ENCODE peak calls at places on chromosomes 16 and 17, in five cellular contexts. R is transverse colon, U is fibroblast of lung, H is endothelial cell, P is spleen. X is an unnamed sample.

GRCh38 chr17:18380471-18381157 is 3.0 kb downstream of the EVPLL start:
- DNase-seq in U (no peak), P (peak; percentile 47), R (no peak), H (no peak), X (no peak)

GRCh38 chr17:37706446-37706845 is 38.4 kb downstream of the HNF1B start:
- DNase-seq in H (no peak), P (no peak), R (no peak), U (no peak), X (no peak)

GRCh38 chr17:40433551-40434384 is 9.5 kb upstream of the IGFBP4 start:
- DNase-seq in U (no peak), H (peak; percentile 48), R (no peak), P (peak; percentile 57), X (no peak)

GRCh38 chr17:7383742-7384488 is 3.0 kb downstream of the TNK1 start:
- DNase-seq in R (peak; percentile 54), U (peak; percentile 46), P (peak; percentile 93), H (peak; percentile 55), X (no peak)

GRCh38 chr17:56536766-56537165 is 56.7 kb upstream of the NOG start:
- DNase-seq in P (no peak), U (no peak), R (no peak), H (no peak), X (no peak)

GRCh38 chr16:4496305-4496704 is 20.1 kb downstream of the HMOX2 start:
- DNase-seq in P (no peak), U (peak; percentile 70), H (no peak), R (no peak), X (no peak)

GRCh38 chr16:85613609-85614337 is 651 bp downstream of the GSE1 start:
- DNase-seq in U (peak; percentile 43), P (peak; percentile 87), H (peak; percentile 54), R (peak; percentile 66), X (no peak)

GRCh38 chr16:49510676-49511305 is 137.2 kb downstream of the C16orf78 start:
- DNase-seq in R (no peak), U (no peak), H (no peak), P (peak; percentile 56), X (no peak)

GRCh38 chr17:82963104-82963950 is 116.1 kb upstream of the METRNL start:
- DNase-seq in P (peak; percentile 94), U (peak; percentile 62), R (peak; percentile 76), H (peak; percentile 66), X (peak; percentile 62)

GRCh38 chr17:76147211-76148014 is 6.4 kb upstream of the FOXJ1 start:
- DNase-seq in U (peak; percentile 12), P (peak; percentile 58), R (no peak), H (no peak), X (peak; percentile 4)

GRCh38 chr17:5793157-5793556 is 208.8 kb upstream of the NLRP1 start:
- DNase-seq in U (no peak), P (no peak), R (no peak), H (no peak), X (no peak)

GRCh38 chr17:5797447-5797846 is 213.1 kb upstream of the NLRP1 start:
- DNase-seq in R (no peak), U (no peak), P (no peak), H (no peak), X (no peak)

GRCh38 chr17:5794881-5795486 is 210.7 kb upstream of the NLRP1 start:
- DNase-seq in U (no peak), H (no peak), P (no peak), R (no peak), X (no peak)

GRCh38 chr17:5798104-5798503 is 213.8 kb upstream of the NLRP1 start:
- DNase-seq in P (no peak), U (no peak), H (no peak), R (no peak), X (no peak)

GRCh38 chr17:5793899-5794298 is 209.6 kb upstream of the NLRP1 start:
- DNase-seq in H (peak; percentile 41), R (no peak), P (no peak), U (no peak), X (no peak)
- TF ChIP-seq CTCF in H (no peak), R (no peak), P (no peak), U (peak; percentile 13), X (no peak)

GRCh38 chr17:72634621-72635020 is 457.9 kb downstream of the SLC39A11 start:
- DNase-seq in H (no peak), R (peak; percentile 65), P (no peak), U (no peak), X (no peak)

GRCh38 chr17:72635034-72635654 is 457.3 kb downstream of the SLC39A11 start:
- DNase-seq in P (no peak), H (no peak), U (no peak), R (peak; percentile 25), X (no peak)

GRCh38 chr17:72632026-72632684 is 460.3 kb downstream of the SLC39A11 start:
- DNase-seq in U (no peak), P (no peak), H (no peak), R (peak; percentile 91), X (no peak)

DNA sequence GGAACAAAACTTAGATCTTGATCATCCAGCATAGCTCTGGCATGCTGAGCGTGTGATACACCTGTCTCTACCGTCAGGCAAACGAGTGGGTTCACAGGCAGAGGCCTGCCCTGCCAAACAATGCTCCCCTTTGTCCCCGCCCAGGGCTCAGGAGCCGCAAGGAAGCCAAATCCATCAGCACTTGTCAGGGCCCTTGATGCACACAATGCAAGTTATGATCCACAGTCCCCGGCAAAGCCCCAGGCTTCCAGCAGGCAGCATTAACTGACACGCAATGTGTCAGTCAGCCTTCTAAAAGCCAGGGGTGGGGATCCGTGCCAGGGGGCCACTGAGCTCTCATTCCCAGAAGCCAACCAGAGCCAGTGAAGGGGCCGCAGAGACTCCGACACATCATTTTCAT is 460.9 kb downstream of the SLC39A11 start:
- DNase-seq in R (no peak), H (no peak), U (no peak), P (no peak), X (no peak)
- TF ChIP-seq CTCF in R (no peak), H (no peak), U (no peak), P (no peak), X (no peak)

GRCh38 chr17:67477687-67478086 is 100.6 kb downstream of the PITPNC1 start:
- DNase-seq in R (no peak), H (no peak), U (peak; percentile 69), P (no peak), X (no peak)

GRCh38 chr17:67478266-67479118 is 101.4 kb downstream of the PITPNC1 start:
- DNase-seq in H (no peak), U (no peak), R (no peak), P (no peak), X (no peak)

GRCh38 chr17:67476787-67477335 is 99.8 kb downstream of the PITPNC1 start:
- DNase-seq in H (no peak), R (no peak), U (no peak), P (no peak), X (no peak)

GRCh38 chr17:67474081-67474661 is 97.1 kb downstream of the PITPNC1 start:
- DNase-seq in U (peak; percentile 80), R (no peak), P (no peak), H (no peak), X (peak; percentile 78)

DNA sequence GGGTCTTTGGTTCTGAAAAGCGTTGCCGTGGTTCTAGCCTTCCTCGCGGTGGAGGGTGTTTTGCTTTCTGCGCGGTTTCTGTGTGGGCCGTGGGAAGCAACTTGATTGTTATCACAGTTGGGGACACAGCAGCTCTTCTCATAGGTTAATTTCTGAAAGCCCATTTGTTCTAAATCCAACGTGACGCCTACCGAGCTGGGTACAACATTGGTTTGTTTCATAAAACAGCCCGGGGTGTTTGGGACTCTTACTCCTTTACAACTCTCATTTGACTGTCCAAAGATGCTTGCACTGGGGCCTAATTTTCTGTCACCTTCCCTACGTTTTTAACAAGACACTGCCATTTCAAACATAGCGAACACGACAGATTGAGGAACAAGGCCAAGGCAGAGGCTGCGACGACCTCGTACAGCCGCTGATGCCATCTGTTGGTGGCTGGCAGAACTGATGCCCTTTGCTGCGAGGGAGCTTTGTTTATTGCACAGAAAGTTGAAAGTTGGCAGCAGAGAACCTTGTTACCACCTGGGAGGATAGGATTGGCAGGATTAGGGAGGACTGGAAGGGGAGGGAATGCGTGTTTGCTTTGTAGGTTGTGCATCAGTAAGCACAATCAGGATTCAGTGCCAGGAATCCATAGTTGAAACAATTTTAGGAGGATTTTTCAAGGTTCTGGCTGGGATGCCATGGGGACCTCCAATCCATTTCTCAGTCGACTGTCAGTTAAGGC is 98.2 kb downstream of the PITPNC1 start:
- DNase-seq in P (peak; percentile 92), U (peak; percentile 63), R (peak; percentile 86), H (peak; percentile 74), X (peak; percentile 56)
- TF ChIP-seq CTCF in P (peak; percentile 91), U (peak; percentile 92), R (peak; percentile 92), H (peak; percentile 71), X (peak; percentile 94)

GRCh38 chr16:47657032-47657431 is 195.9 kb downstream of the PHKB start:
- DNase-seq in P (no peak), R (no peak), U (no peak), H (no peak), X (no peak)

GRCh38 chr16:47657977-47658376 is 196.8 kb downstream of the PHKB start:
- DNase-seq in P (no peak), R (no peak), U (no peak), H (no peak), X (no peak)

GRCh38 chr16:47664653-47665325 is 203.7 kb downstream of the PHKB start:
- DNase-seq in U (no peak), H (no peak), P (no peak), R (peak; percentile 65), X (peak; percentile 12)

GRCh38 chr16:47666434-47666833 is 205.3 kb downstream of the PHKB start:
- DNase-seq in R (no peak), H (no peak), U (no peak), P (no peak), X (no peak)

DNA sequence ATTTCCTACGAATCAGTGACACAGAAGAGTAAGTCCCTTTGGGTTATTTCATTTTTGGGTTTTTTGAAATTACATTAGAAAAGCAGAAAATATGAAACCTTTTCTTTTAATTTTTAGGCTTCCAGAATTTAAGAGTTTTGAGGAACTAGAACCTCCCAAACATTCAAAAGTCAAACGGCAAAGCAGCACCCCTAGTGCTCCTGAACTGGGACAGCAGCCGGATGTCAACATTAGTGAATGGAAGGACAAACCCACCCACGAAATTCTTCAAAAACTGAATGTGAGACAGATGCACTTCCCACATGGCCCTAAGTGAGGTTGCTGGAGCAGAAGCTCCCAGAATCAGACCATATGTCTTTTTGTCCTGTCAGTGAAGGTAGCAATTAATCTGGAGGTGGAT is 199.4 kb downstream of the PHKB start:
- DNase-seq in P (no peak), R (no peak), U (no peak), H (no peak), X (no peak)
- TF ChIP-seq CTCF in P (no peak), R (no peak), U (no peak), H (no peak), X (no peak)

GRCh38 chr17:32759476-32759875 is 117.4 kb downstream of the MYO1D start:
- DNase-seq in U (no peak), P (no peak), H (no peak), R (no peak), X (no peak)

GRCh38 chr17:32757963-32758362 is 119.0 kb downstream of the MYO1D start:
- DNase-seq in P (no peak), R (no peak), U (peak; percentile 3), H (no peak), X (no peak)

GRCh38 chr17:32752934-32753333 is 124.0 kb downstream of the MYO1D start:
- DNase-seq in R (no peak), U (no peak), P (no peak), H (no peak), X (no peak)

GRCh38 chr17:32756696-32757095 is 120.2 kb downstream of the MYO1D start:
- DNase-seq in P (no peak), H (no peak), U (no peak), R (no peak), X (no peak)

GRCh38 chr17:32755045-32755805 is 121.7 kb downstream of the MYO1D start:
- DNase-seq in U (peak; percentile 66), P (no peak), H (no peak), R (no peak), X (peak; percentile 31)
- TF ChIP-seq CTCF in U (peak; percentile 26), P (peak; percentile 52), H (peak; percentile 44), R (peak; percentile 37), X (peak; percentile 41)